ENCODE peak calls at places on chromosomes 5 and 9, in seven cellular contexts. J, M, C, F, W, N and B are unnamed samples.

GRCh38 chr9:83066771-83067170 is 3.8 kb upstream of the RASEF start:
- DNase-seq in C (peak), J (no peak), W (no peak), F (no peak), M (no peak), N (no peak), B (peak)

GRCh38 chr9:121267689-121268597 is at the start of gene GSN:
- DNase-seq in J (peak), N (peak), C (peak), M (peak), F (peak), W (no peak), B (peak)

GRCh38 chr9:132622144-132622543 is 39.7 kb downstream of the BARHL1 start:
- DNase-seq in M (no peak), W (no peak), N (no peak), J (peak), C (peak), F (no peak), B (peak)

GRCh38 chr9:100602302-100602930 is 24.5 kb downstream of the CAVIN4 start:
- DNase-seq in F (no peak), J (no peak), N (no peak), W (no peak), M (no peak), C (peak), B (peak)

GRCh38 chr5:121384359-121384758 is 467.3 kb upstream of the FTMT start:
- DNase-seq in N (no peak), C (no peak), W (no peak), M (no peak), F (no peak), J (no peak), B (no peak)

GRCh38 chr9:96680812-96681499 is 25.8 kb upstream of the PRXL2C start:
- DNase-seq in J (no peak), F (no peak), N (no peak), W (no peak), C (no peak), M (no peak), B (no peak)

GRCh38 chr5:172149073-172149472 is 39.0 kb downstream of the STK10 start:
- DNase-seq in F (no peak), M (no peak), W (no peak), J (no peak), C (no peak), N (no peak), B (no peak)

GRCh38 chr5:151319334-151319733 is 15.8 kb upstream of the SLC36A3 start:
- DNase-seq in J (no peak), N (peak), F (peak), W (no peak), M (no peak), C (peak), B (peak)

GRCh38 chr5:126002222-126002897 is 420.8 kb upstream of the GRAMD2B start:
- DNase-seq in C (peak), N (peak), J (peak), W (no peak), F (peak), M (peak), B (no peak)

GRCh38 chr9:93810028-93810971 is 144.9 kb downstream of the BARX1 start:
- DNase-seq in M (no peak), W (no peak), C (no peak), F (no peak), N (no peak), J (peak), B (no peak)

GRCh38 chr9:130535818-130536521 is 43.4 kb upstream of the FUBP3 start:
- DNase-seq in W (no peak), J (no peak), N (no peak), F (peak), C (no peak), M (no peak), B (peak)

GRCh38 chr5:73205309-73205708 is 32.3 kb downstream of the TMEM174 start:
- DNase-seq in J (no peak), N (no peak), C (no peak), F (no peak), W (no peak), M (no peak), B (no peak)

GRCh38 chr9:26341545-26341944 is 551.1 kb downstream of the CAAP1 start:
- DNase-seq in C (no peak), M (no peak), W (no peak), N (no peak), J (no peak), F (no peak), B (no peak)

GRCh38 chr5:116480894-116481510 is 93.6 kb downstream of the SEMA6A start:
- DNase-seq in N (no peak), W (no peak), F (no peak), M (no peak), C (no peak), J (no peak), B (no peak)

GRCh38 chr5:127785098-127785927 is 82.1 kb downstream of the CCDC192 start:
- DNase-seq in M (no peak), J (no peak), C (peak), W (peak), F (no peak), N (no peak), B (peak)

GRCh38 chr5:172956936-172957335 is 2.3 kb upstream of the RPL26L1 start:
- DNase-seq in J (no peak), M (no peak), C (no peak), W (no peak), N (no peak), F (no peak), B (no peak)

GRCh38 chr5:157303667-157304327 is 37.9 kb downstream of the CYFIP2 start:
- DNase-seq in N (peak), C (no peak), F (no peak), W (peak), J (no peak), M (no peak), B (no peak)

GRCh38 chr9:73824671-73825070 is 672.5 kb upstream of the RORB start:
- DNase-seq in W (no peak), F (no peak), C (no peak), M (no peak), N (no peak), J (no peak), B (peak)

GRCh38 chr5:154541553-154541952 is 63.5 kb upstream of the HAND1 start:
- DNase-seq in M (no peak), F (no peak), N (no peak), J (no peak), C (no peak), W (no peak), B (no peak)

GRCh38 chr9:37730256-37730655 is 23.3 kb upstream of the TRMT10B start:
- DNase-seq in N (no peak), M (no peak), J (no peak), F (no peak), C (peak), W (no peak), B (peak)

GRCh38 chr5:125461641-125462072 is 715.2 kb upstream of the ZNF608 start:
- DNase-seq in M (no peak), J (no peak), C (peak), F (no peak), W (no peak), N (no peak), B (no peak)

GRCh38 chr5:73796164-73797141 is 170.5 kb downstream of the ARHGEF28 start:
- DNase-seq in C (peak), N (peak), W (no peak), J (no peak), F (peak), M (no peak), B (peak)

GRCh38 chr9:85228111-85228855 is 513.5 kb downstream of the AGTPBP1 start:
- DNase-seq in J (no peak), M (no peak), W (no peak), N (no peak), F (no peak), C (no peak), B (no peak)

GRCh38 chr9:92206490-92206889 is 87.0 kb downstream of the IARS1 start:
- DNase-seq in N (no peak), F (no peak), C (no peak), W (no peak), M (no peak), J (no peak), B (peak)

GRCh38 chr5:178351221-178351825 is 118.7 kb upstream of the PHYKPL start:
- DNase-seq in N (no peak), M (no peak), C (no peak), J (no peak), F (no peak), W (no peak), B (no peak)

GRCh38 chr9:79559501-79560181 is 12.1 kb upstream of the TLE4 start:
- DNase-seq in M (no peak), J (no peak), N (no peak), W (no peak), C (no peak), F (no peak), B (no peak)

GRCh38 chr9:4833781-4834560 is 41.2 kb downstream of the RCL1 start:
- DNase-seq in C (no peak), J (no peak), W (no peak), M (no peak), N (no peak), F (no peak), B (peak)

GRCh38 chr9:71285191-71285656 is 163.8 kb upstream of the TRPM3 start:
- DNase-seq in C (peak), J (peak), M (no peak), F (no peak), W (no peak), N (peak), B (peak)

GRCh38 chr9:33426843-33427293 is 20.5 kb downstream of the AQP3 start:
- DNase-seq in C (no peak), J (no peak), M (no peak), W (peak), F (no peak), N (no peak), B (no peak)

GRCh38 chr5:28808967-28809810 is 1770.8 kb upstream of the CDH9 start:
- DNase-seq in C (no peak), N (no peak), W (no peak), F (no peak), M (no peak), J (no peak), B (no peak)

GRCh38 chr9:133995012-133995896 is 3.1 kb upstream of the VAV2 start:
- DNase-seq in W (no peak), C (peak), J (no peak), N (no peak), M (no peak), F (no peak), B (no peak)
- TF ChIP-seq CTCF in W (no peak), C (peak), J (no peak), N (no peak), M (no peak), F (no peak), B (peak)

GRCh38 chr5:169424279-169424955 is 123.5 kb upstream of the SLIT3 start:
- DNase-seq in W (no peak), C (peak), J (no peak), F (no peak), M (no peak), N (no peak), B (peak)
- H3K4me3 ChIP-seq in W (no peak), C (no peak), J (no peak), F (no peak), M (no peak), N (no peak), B (no peak)

GRCh38 chr5:37211661-37212060 is 37.5 kb downstream of the CPLANE1 start:
- DNase-seq in J (no peak), F (no peak), N (no peak), W (no peak), M (no peak), C (no peak), B (no peak)

GRCh38 chr5:37207802-37208201 is 41.4 kb downstream of the CPLANE1 start:
- DNase-seq in C (no peak), F (no peak), M (no peak), J (no peak), W (no peak), N (no peak), B (no peak)

GRCh38 chr5:37214550-37214949 is 34.6 kb downstream of the CPLANE1 start:
- DNase-seq in F (no peak), J (no peak), N (no peak), M (no peak), C (no peak), W (no peak), B (no peak)

GRCh38 chr5:37208883-37209808 is 40.0 kb downstream of the CPLANE1 start:
- DNase-seq in C (no peak), J (no peak), M (peak), N (peak), F (peak), W (no peak), B (no peak)

DNA sequence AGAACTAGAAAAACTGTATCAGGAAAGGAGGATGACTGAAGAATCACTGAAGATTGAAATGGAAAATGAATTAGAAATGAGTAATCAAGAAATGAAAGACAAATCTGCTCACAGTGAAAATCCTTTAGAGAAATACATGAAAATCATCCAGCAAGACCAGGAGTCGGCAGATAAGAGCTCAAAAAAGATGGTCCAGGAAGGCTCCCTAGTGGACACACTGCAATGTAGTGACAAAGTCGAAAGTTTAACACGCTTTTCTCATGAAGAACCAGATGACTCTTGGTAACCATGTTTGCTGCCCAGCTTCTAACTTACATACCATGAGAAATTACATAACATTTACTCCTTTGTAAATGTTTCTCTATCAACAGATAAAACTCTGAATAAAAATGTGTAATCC is 37.1 kb downstream of the CPLANE1 start:
- DNase-seq in W (no peak), M (no peak), F (no peak), J (no peak), C (no peak), N (no peak), B (no peak)
- TF ChIP-seq CTCF in W (no peak), M (no peak), F (no peak), J (no peak), C (no peak), N (no peak), B (no peak)

DNA sequence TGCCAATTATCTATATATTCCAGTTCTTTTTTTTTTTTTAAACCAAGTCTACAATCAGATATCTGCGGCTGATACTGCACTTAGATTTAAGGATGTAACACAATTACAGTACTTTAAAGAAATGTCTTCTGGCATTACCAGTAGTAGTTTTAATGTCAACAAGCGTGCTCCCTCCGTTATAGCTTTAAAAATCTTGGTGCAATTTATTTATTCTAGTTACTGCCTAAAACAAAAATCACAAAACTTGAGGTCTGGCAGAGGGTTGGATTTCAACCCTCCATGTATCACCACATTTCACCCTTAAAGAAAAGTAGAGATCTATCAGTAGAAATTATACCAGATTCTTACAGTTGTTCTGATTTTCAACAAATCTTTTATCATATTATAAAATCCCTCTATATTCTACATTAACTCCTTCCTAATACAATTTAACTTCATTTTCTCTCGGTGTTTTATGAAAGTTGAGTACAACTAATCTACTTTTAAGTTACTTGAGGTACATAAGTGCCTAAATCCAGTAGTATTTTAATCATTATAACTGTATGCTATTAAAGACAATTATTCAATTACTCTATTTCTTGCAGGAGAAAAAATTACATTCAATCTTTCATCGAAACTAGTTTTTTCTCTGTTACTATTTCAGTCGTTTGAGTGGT is 2.0 kb upstream of the RICTOR start:
- DNase-seq in M (no peak), J (no peak), F (no peak), W (no peak), N (no peak), C (no peak), B (no peak)
- H3K4me3 ChIP-seq in M (peak), J (no peak), F (no peak), W (no peak), N (peak), C (peak), B (no peak)

GRCh38 chr5:141100243-141100805 is at the start of gene PCDHB3:
- DNase-seq in J (no peak), W (no peak), M (peak), C (peak), F (peak), N (peak), B (peak)
- TF ChIP-seq CTCF in J (no peak), W (no peak), M (peak), C (peak), F (no peak), N (peak), B (peak)

DNA sequence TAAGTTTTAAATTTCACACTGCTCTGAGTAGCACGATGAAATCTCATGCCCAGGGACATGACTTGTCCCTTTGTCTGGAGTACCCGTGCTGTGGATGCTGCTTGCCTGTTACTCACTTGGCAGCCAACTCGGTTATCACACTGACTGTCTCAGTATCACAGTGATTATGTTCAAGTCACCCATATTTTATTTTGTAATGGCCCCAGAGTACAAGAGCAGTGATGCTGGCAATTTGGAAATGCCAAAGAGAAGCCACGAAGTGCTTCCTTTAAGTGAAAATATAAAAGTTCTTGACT is 22.8 kb upstream of the SCGB3A2 start:
- DNase-seq in C (peak), W (no peak), M (no peak), F (no peak), J (no peak), N (no peak), B (peak)
- H3K4me3 ChIP-seq in C (no peak), W (no peak), M (no peak), F (no peak), J (no peak), N (no peak), B (no peak)

DNA sequence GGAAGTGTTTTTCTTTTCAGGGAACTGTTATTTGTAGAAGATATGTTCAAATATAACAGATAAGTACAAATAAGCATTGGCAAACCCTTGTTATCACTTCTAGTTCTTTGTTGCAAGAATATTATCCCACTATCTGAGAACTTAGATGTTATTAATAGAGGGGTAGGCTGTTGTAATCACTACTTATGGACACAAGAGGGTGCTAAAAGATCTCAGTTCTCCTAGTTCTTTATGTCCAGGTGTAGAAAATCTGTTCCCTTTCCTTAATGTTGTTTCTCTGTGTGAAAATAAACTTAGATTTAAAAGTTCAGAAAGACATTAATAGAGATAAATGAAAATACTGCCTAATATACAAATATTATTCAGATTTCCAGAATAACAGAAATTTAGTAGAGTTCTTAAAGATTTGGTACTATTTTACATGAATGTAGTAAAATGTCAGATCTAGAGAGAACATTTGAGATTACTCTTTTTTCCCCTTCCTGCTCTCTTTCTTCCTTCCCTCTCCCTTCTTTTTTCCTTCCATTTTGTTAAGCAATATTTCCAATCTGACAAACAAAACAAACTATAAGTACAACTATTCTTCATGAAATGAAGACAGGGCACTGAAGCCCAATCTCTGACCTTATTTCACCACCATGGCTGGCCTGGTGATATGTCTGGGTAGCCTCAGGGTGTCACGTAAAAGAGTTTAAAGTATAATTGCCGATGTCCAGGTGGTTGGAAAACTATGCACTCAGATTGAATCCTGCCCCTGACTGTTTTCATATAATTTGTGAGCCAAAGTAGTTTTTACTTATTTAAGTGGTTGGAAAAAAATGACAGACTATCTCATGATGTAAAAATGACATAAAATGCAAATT is 43.6 kb upstream of the C5orf46 start:
- DNase-seq in J (no peak), W (no peak), F (no peak), M (no peak), C (peak), N (no peak), B (peak)
- TF ChIP-seq CTCF in J (peak), W (peak), F (peak), M (peak), C (peak), N (peak), B (peak)

GRCh38 chr5:176822426-176823075 is 12.2 kb downstream of the UNC5A start:
- DNase-seq in F (no peak), N (no peak), M (no peak), C (no peak), W (no peak), J (no peak), B (peak)
- H3K4me3 ChIP-seq in F (no peak), N (no peak), M (no peak), C (no peak), W (no peak), J (no peak), B (no peak)